ENCODE peak calls at places on chromosome 1, in seven cellular contexts. S is HepG2, X is HCT116, F is SK-N-SH, Z is K562, C is GM12878, N is H1. A is an unnamed sample.

GRCh38 chr1:155947741-155948140 is 6.3 kb downstream of the RXFP4 start:
- DNase-seq in N (no peak), Z (no peak), S (no peak), F (peak; percentile 7), X (no peak), C (no peak), A (no peak)

GRCh38 chr1:164673584-164674214 is 114.7 kb downstream of the PBX1 start:
- DNase-seq in F (peak; percentile 53), C (no peak), S (peak; percentile 29), N (peak; percentile 84), Z (peak; percentile 81), X (no peak), A (peak; percentile 43)

GRCh38 chr1:53048960-53049573 is 12.9 kb upstream of the PODN start:
- DNase-seq in X (no peak), N (no peak), S (no peak), Z (no peak), C (no peak), F (no peak), A (no peak)

GRCh38 chr1:111778541-111779051 is 22.9 kb downstream of the DDX20 start:
- DNase-seq in F (no peak), X (no peak), N (no peak), S (peak; percentile 39), Z (no peak), C (no peak), A (no peak)

GRCh38 chr1:85975770-85976386 is 180.7 kb downstream of the COL24A1 start:
- DNase-seq in N (peak; percentile 58), F (no peak), C (no peak), S (no peak), Z (no peak), X (no peak), A (no peak)

GRCh38 chr1:51235611-51236547 is at the start of gene RNF11:
- DNase-seq in N (peak; percentile 90), X (peak; percentile 64), Z (peak; percentile 96), S (peak; percentile 68), F (peak; percentile 96), C (peak; percentile 54), A (peak; percentile 89)

GRCh38 chr1:84836145-84836544 is 56.9 kb downstream of the LPAR3 start:
- DNase-seq in X (peak; percentile 35), N (no peak), Z (no peak), C (no peak), S (no peak), F (no peak), A (no peak)

GRCh38 chr1:161816201-161816600 is 50.1 kb downstream of the ATF6 start:
- DNase-seq in C (no peak), S (peak; percentile 29), F (peak; percentile 3), Z (no peak), X (no peak), N (no peak), A (no peak)

GRCh38 chr1:21937372-21938121 is 437 bp upstream of the HSPG2 start:
- DNase-seq in C (no peak), Z (no peak), N (peak; percentile 88), X (peak; percentile 60), S (peak; percentile 72), F (peak; percentile 99), A (peak; percentile 38)

GRCh38 chr1:87115317-87115885 is 201.0 kb downstream of the HS2ST1 start:
- DNase-seq in C (no peak), N (no peak), F (no peak), Z (no peak), S (no peak), X (no peak), A (no peak)

GRCh38 chr1:186802388-186802787 is 26.4 kb upstream of the PLA2G4A start:
- DNase-seq in N (no peak), C (no peak), X (no peak), F (no peak), Z (no peak), S (no peak), A (no peak)

DNA sequence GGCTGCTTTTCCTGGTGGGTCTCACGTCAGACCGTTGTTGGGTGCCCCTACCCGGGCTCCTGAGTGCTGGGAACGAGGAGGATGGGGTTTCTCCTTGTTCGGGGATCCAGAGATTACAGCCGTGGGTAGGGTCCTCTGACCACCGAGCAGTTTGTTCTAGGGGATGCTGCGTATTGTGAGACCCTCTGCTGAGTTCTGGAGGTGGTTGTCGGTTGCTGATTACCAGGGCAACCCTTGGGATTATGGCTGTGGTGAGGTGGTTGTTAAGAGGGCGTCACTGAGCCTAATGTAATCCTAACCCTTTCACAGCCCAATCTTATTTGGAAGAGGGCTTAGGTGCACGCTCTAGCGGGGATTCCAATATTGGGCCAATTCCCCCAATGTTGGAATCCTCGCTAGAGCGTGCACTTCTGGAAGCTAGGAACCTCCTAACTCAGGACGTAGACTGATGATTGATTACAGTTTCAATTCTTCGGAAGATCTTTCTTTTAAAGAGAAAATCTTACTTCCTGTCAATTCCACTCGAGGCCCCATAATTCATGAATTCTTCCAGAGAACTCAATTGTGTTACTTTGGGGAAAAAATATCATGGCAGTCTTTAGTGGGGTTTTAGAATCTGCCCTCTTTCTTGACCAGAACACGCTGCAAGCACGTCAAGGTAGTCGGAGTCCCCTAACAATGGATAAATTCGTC is 483 bp downstream of the TCEANC2 start:
- DNase-seq in S (no peak), F (no peak), X (no peak), C (no peak), N (no peak), Z (no peak), A (no peak)
- TF ChIP-seq JUND in S (no peak), F (no peak), X (no peak), C (no peak), N (no peak), Z (no peak), A (no peak)

GRCh38 chr1:246798606-246799496 is 74.6 kb downstream of the SCCPDH start:
- DNase-seq in S (no peak), N (no peak), Z (no peak), X (no peak), F (no peak), C (no peak), A (no peak)

GRCh38 chr1:246800356-246800755 is 76.1 kb downstream of the SCCPDH start:
- DNase-seq in S (no peak), Z (no peak), N (no peak), X (no peak), C (no peak), F (no peak), A (no peak)

GRCh38 chr1:246801241-246802020 is 77.2 kb downstream of the SCCPDH start:
- DNase-seq in F (peak; percentile 43), S (peak; percentile 85), Z (no peak), C (no peak), X (no peak), N (no peak), A (no peak)

GRCh38 chr1:246803373-246803772 is 79.2 kb downstream of the SCCPDH start:
- DNase-seq in X (no peak), F (no peak), Z (no peak), N (peak; percentile 10), C (no peak), S (no peak), A (no peak)

GRCh38 chr1:246800800-246801199 is 76.6 kb downstream of the SCCPDH start:
- DNase-seq in C (no peak), F (no peak), N (no peak), Z (no peak), X (no peak), S (no peak), A (no peak)
- TF ChIP-seq JUND in C (no peak), F (no peak), N (no peak), Z (no peak), X (no peak), S (no peak), A (no peak)

DNA sequence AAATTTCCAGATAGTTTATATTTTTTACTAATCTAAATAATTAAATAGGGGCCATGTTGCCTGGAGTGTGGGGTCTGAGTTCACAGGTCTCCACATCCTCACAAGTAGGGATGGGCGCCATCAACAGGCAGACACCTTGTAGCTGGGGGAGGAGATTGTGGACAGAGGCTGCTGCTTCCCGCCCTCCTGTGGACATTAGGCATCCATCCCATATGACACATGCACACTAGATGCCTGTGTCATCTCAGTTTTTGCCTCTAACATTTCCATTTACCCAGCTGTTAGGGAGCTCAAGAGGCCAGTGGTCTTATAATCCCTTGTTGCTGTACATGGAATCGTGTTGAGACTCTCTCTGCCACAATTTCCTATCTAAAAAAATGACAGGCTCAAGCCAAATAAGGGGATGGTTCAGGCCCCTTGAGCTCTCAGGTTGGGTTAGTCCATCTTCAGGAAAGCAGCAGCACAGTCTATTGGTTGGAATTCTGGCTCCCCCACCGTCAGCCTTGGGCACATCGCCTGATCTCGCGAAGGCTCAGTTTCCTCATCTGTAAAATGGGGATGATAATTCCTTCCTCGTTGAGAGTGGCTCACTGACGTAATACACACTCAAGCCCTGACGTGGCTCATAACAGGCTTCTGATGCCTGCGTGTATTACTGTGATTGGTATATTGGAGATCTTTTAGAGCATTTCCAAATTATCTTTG is 13.6 kb downstream of the LHX4 start:
- DNase-seq in S (peak; percentile 39), F (no peak), N (no peak), C (no peak), Z (peak; percentile 66), X (no peak), A (no peak)
- TF ChIP-seq JUND in S (no peak), F (no peak), N (no peak), C (no peak), Z (no peak), X (no peak), A (no peak)

GRCh38 chr1:200836213-200836612 is 36.6 kb upstream of the GPR25 start:
- DNase-seq in N (no peak), S (no peak), X (no peak), C (no peak), F (no peak), Z (no peak), A (no peak)

GRCh38 chr1:200837931-200838571 is 34.7 kb upstream of the GPR25 start:
- DNase-seq in Z (no peak), X (peak; percentile 24), C (no peak), N (no peak), F (no peak), S (no peak), A (no peak)

DNA sequence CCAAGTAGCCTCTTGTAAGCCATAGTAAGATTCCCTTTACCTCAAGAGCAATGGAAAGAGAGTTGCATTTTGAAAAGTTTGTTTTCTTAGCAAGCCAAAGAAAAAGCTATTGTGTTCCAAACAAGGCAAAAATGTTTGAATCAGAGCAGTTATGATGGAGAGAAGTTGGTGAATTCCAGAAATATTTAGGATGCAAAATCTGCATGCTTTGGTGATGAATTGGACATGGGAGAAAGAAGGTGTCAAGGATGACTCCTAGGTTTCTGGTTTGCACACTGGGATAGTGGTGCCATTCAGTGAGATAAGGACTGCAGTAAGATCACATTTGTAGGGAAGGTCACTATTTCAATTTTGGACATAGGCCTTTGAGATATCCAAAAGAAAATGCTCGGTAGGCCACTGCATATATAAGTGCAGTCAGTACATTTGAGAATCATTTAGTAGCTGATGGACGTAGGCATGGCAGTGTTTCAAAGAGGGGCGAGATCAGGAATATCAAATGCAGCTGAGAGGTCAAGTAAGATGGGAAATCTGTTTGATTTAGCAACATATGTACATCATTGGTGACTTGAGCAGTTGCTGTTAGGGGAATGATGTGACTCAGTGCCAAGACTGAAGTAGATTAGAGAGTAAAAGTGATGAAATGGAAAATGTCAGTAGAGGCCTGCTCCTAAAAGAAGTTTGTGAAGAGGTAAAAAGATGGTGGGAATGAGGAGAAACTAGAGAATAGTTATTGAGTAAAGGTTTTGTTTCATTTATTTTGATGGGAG is 33.9 kb upstream of the GPR25 start:
- DNase-seq in N (no peak), F (no peak), X (no peak), C (no peak), S (no peak), Z (no peak), A (no peak)
- TF ChIP-seq JUND in N (no peak), F (peak; percentile 29), X (no peak), C (no peak), S (no peak), Z (no peak), A (no peak)

GRCh38 chr1:36223373-36223995 is 759 bp upstream of the THRAP3 start:
- DNase-seq in S (no peak), F (peak; percentile 37), N (no peak), Z (peak; percentile 45), X (no peak), C (peak; percentile 39), A (no peak)
- TF ChIP-seq JUND in S (no peak), F (no peak), N (no peak), Z (peak; percentile 14), X (no peak), C (no peak), A (no peak)